ENCODE peak calls at places on chromosomes 5 and 9, in ten cellular contexts. T is EL; L is activated CD4-positive, alpha-beta memory T cell treated with anti-CD3 and anti-CD28 coated beads, Interleukin-2, amount 10 ng/mL, durations not matched to agents 7 days and 5 days; B is effector CD4-positive, alpha-beta T cell; W is Jurkat, Clone E6-1; G is hypothalamus; M is HS-5; H is small intestine; D is T follicular helper cell; Z is iPS-NIHi11. O is an unnamed sample.

GRCh38 chr9:117414220-117414905 is 494 bp downstream of the ASTN2 start:
- DNase-seq in T (peak; percentile 7), G (peak; percentile 64), M (no peak), L (no peak), B (no peak), D (no peak), W (no peak), H (no peak), Z (peak; percentile 60), O (peak; percentile 48)

GRCh38 chr9:110626109-110626829 is 42.3 kb upstream of the MUSK start:
- DNase-seq in B (no peak), T (peak; percentile 95), G (no peak), L (no peak), D (no peak), Z (no peak), M (peak; percentile 89), W (no peak), H (no peak), O (peak; percentile 13)

GRCh38 chr5:59260973-59261372 is 632.6 kb downstream of the PDE4D start:
- DNase-seq in M (no peak), Z (no peak), G (no peak), T (no peak), D (no peak), W (no peak), H (no peak), L (no peak), B (no peak), O (no peak)

GRCh38 chr9:121788686-121789366 is 137.4 kb downstream of the DAB2IP start:
- DNase-seq in H (no peak), G (no peak), Z (no peak), L (no peak), T (no peak), B (no peak), M (no peak), D (no peak), W (no peak), O (peak; percentile 54)

GRCh38 chr5:43920422-43920821 is 317.4 kb downstream of the NNT start:
- DNase-seq in L (no peak), H (no peak), B (no peak), G (no peak), T (no peak), D (no peak), Z (no peak), W (no peak), M (no peak), O (no peak)

GRCh38 chr5:36442352-36442751 is 140.7 kb upstream of the RANBP3L start:
- DNase-seq in W (peak; percentile 59), H (no peak), D (no peak), G (no peak), Z (no peak), M (no peak), B (no peak), L (no peak), T (no peak), O (peak; percentile 12)

GRCh38 chr5:153617190-153617589 is 126.7 kb downstream of the GRIA1 start:
- DNase-seq in G (no peak), B (no peak), H (no peak), Z (no peak), M (no peak), L (no peak), D (no peak), W (no peak), T (peak; percentile 67), O (peak; percentile 19)

GRCh38 chr5:68565427-68565826 is 349.9 kb downstream of the PIK3R1 start:
- DNase-seq in L (no peak), W (no peak), T (no peak), Z (no peak), G (no peak), H (no peak), B (no peak), D (no peak), M (no peak), O (no peak)

GRCh38 chr9:136544549-136545064 is 1.2 kb downstream of the NOTCH1 start:
- DNase-seq in T (peak; percentile 50), G (peak; percentile 53), M (no peak), Z (peak; percentile 72), D (no peak), H (peak; percentile 59), W (no peak), B (peak; percentile 43), L (peak; percentile 65), O (peak; percentile 39)

GRCh38 chr9:134594376-134594941 is 47.1 kb upstream of the COL5A1 start:
- DNase-seq in M (no peak), H (no peak), W (no peak), D (no peak), G (no peak), Z (no peak), L (peak; percentile 14), B (no peak), T (no peak), O (no peak)